ENCODE peak calls at places on chromosomes 16 and 17, in six cellular contexts. K is cardiac fibroblast; P is OCI-LY7; Y is CD8-positive, alpha-beta T cell; W is A549; I is fibroblast of mammary gland. A is an unnamed sample.

GRCh38 chr17:80760501-80760900 is 215.9 kb downstream of the RPTOR start:
- DNase-seq in K (no peak), P (peak), Y (no peak), W (no peak), I (no peak), A (no peak)

GRCh38 chr16:19432429-19432828 is 14.7 kb downstream of the TMC5 start:
- DNase-seq in K (peak), P (no peak), Y (no peak), W (peak), I (no peak), A (no peak)

GRCh38 chr17:71633391-71633849 is 487.4 kb upstream of the SOX9 start:
- DNase-seq in K (peak), P (no peak), Y (no peak), W (peak), I (peak), A (no peak)

GRCh38 chr17:38871247-38871991 is 1.6 kb downstream of the LASP1 start:
- DNase-seq in K (peak), P (peak), Y (peak), W (peak), I (peak), A (no peak)

GRCh38 chr17:45431531-45432404 is 902 bp downstream of the ARHGAP27 start:
- DNase-seq in K (peak), P (peak), Y (peak), W (peak), I (peak), A (no peak)

GRCh38 chr16:28549301-28549899 is 4.3 kb upstream of the SGF29 start:
- DNase-seq in K (peak), P (peak), Y (no peak), W (peak), I (peak), A (no peak)

GRCh38 chr16:54076006-54076504 is 210.5 kb downstream of the IRX3 start:
- DNase-seq in K (no peak), P (no peak), Y (no peak), W (no peak), I (no peak), A (no peak)

GRCh38 chr16:52191533-52192134 is 355.3 kb downstream of the TOX3 start:
- DNase-seq in K (peak), P (peak), Y (peak), W (peak), I (peak), A (peak)

GRCh38 chr16:69055003-69055402 is 50.5 kb upstream of the HAS3 start:
- DNase-seq in K (no peak), P (no peak), Y (no peak), W (no peak), I (no peak), A (no peak)

GRCh38 chr16:1108299-1109252 is 12.5 kb upstream of the C1QTNF8 start:
- DNase-seq in K (no peak), P (no peak), Y (no peak), W (no peak), I (peak), A (no peak)

GRCh38 chr17:354651-355556 is 2.3 kb upstream of the RPH3AL start:
- DNase-seq in K (no peak), P (no peak), Y (no peak), W (no peak), I (no peak), A (no peak)

GRCh38 chr17:6591599-6592158 is 35.3 kb upstream of the PITPNM3 start:
- DNase-seq in K (peak), P (no peak), Y (no peak), W (peak), I (peak), A (no peak)

GRCh38 chr16:67268136-67268579 is 11.2 kb upstream of the PLEKHG4 start:
- DNase-seq in K (peak), P (no peak), Y (no peak), W (no peak), I (peak), A (no peak)

GRCh38 chr16:66275795-66276428 is 90.6 kb upstream of the CDH5 start:
- DNase-seq in K (peak), P (peak), Y (no peak), W (peak), I (peak), A (peak)

GRCh38 chr17:14373587-14374259 is 72.8 kb downstream of the HS3ST3B1 start:
- DNase-seq in K (peak), P (no peak), Y (no peak), W (no peak), I (peak), A (no peak)

GRCh38 chr17:45013021-45013997 is 38.1 kb downstream of the DCAKD start:
- DNase-seq in K (no peak), P (no peak), Y (no peak), W (no peak), I (peak), A (no peak)

GRCh38 chr17:42750730-42751356 is 6.0 kb upstream of the EZH1 start:
- DNase-seq in K (no peak), P (no peak), Y (no peak), W (no peak), I (no peak), A (no peak)

GRCh38 chr16:49651980-49652379 is 203.9 kb downstream of the ZNF423 start:
- DNase-seq in K (no peak), P (no peak), Y (no peak), W (no peak), I (no peak), A (no peak)

GRCh38 chr17:79624658-79625478 is 14.0 kb upstream of the RBFOX3 start:
- DNase-seq in K (no peak), P (no peak), Y (no peak), W (no peak), I (no peak), A (peak)

GRCh38 chr16:4261557-4262172 is 11.2 kb downstream of the TFAP4 start:
- DNase-seq in K (peak), P (peak), Y (peak), W (peak), I (peak), A (peak)

GRCh38 chr17:82037113-82037888 is at the start of gene DCXR:
- DNase-seq in K (peak), P (peak), Y (peak), W (peak), I (peak), A (peak)

GRCh38 chr17:33039874-33040273 is 48.2 kb downstream of the SPACA3 start:
- DNase-seq in K (peak), P (no peak), Y (no peak), W (no peak), I (peak), A (peak)

GRCh38 chr17:75218121-75218520 is 12.6 kb downstream of the NUP85 start:
- DNase-seq in K (no peak), P (no peak), Y (no peak), W (no peak), I (no peak), A (no peak)

GRCh38 chr17:72569193-72569946 is 448.6 kb downstream of the SOX9 start:
- DNase-seq in K (no peak), P (no peak), Y (no peak), W (no peak), I (no peak), A (no peak)

GRCh38 chr17:15351487-15351840 is 10.1 kb upstream of the TEKT3 start:
- DNase-seq in K (no peak), P (no peak), Y (no peak), W (no peak), I (no peak), A (no peak)

GRCh38 chr17:2050246-2050866 is 4.5 kb upstream of the HIC1 start:
- DNase-seq in K (peak), P (peak), Y (peak), W (peak), I (peak), A (peak)

GRCh38 chr17:67942810-67943209 is 53.5 kb downstream of the C17orf58 start:
- DNase-seq in K (peak), P (peak), Y (no peak), W (peak), I (peak), A (no peak)

GRCh38 chr17:69269174-69269998 is 40.8 kb upstream of the ABCA10 start:
- DNase-seq in K (peak), P (no peak), Y (no peak), W (no peak), I (peak), A (no peak)

GRCh38 chr16:57256601-57257395 is 11.7 kb downstream of the ARL2BP start:
- DNase-seq in K (no peak), P (no peak), Y (no peak), W (no peak), I (no peak), A (no peak)

GRCh38 chr17:58991718-58992331 is 114.9 kb downstream of the TRIM37 start:
- DNase-seq in K (peak), P (no peak), Y (no peak), W (no peak), I (no peak), A (no peak)

GRCh38 chr16:13896543-13897182 is 23.3 kb upstream of the ERCC4 start:
- DNase-seq in K (peak), P (peak), Y (no peak), W (no peak), I (peak), A (no peak)
- TF ChIP-seq CTCF in K (peak), P (peak), Y (no peak), W (peak), I (peak), A (peak)

GRCh38 chr16:89489731-89490385 is 503 bp downstream of the ANKRD11 start:
- DNase-seq in K (no peak), P (no peak), Y (no peak), W (no peak), I (no peak), A (no peak)

GRCh38 chr16:89490386-89491237 is at the start of gene ANKRD11:
- DNase-seq in K (peak), P (peak), Y (peak), W (peak), I (peak), A (peak)

GRCh38 chr16:89491974-89492687 is 1.8 kb upstream of the ANKRD11 start:
- DNase-seq in K (no peak), P (no peak), Y (no peak), W (no peak), I (peak), A (no peak)

GRCh38 chr16:89491238-89491869 is 993 bp upstream of the ANKRD11 start:
- DNase-seq in K (peak), P (peak), Y (no peak), W (peak), I (no peak), A (no peak)

GRCh38 chr16:89489040-89489721 is 1.2 kb downstream of the ANKRD11 start:
- DNase-seq in K (peak), P (peak), Y (peak), W (peak), I (peak), A (peak)
- TF ChIP-seq CTCF in K (peak), P (peak), Y (no peak), W (peak), I (peak), A (peak)

GRCh38 chr17:37489197-37490001 is at the start of gene DUSP14:
- DNase-seq in K (peak), P (peak), Y (peak), W (peak), I (peak), A (peak)
- TF ChIP-seq CTCF in K (no peak), P (peak), Y (no peak), W (no peak), I (no peak), A (no peak)

GRCh38 chr17:47850692-47851573 is at the start of gene SP6:
- DNase-seq in K (peak), P (no peak), Y (peak), W (peak), I (peak), A (no peak)

GRCh38 chr17:47851764-47852112 is 775 bp upstream of the SP6 start:
- DNase-seq in K (no peak), P (no peak), Y (no peak), W (no peak), I (no peak), A (no peak)

GRCh38 chr17:47853616-47854015 is 2.7 kb upstream of the SP6 start:
- DNase-seq in K (no peak), P (no peak), Y (no peak), W (no peak), I (no peak), A (no peak)

GRCh38 chr17:47850373-47850691 is 631 bp downstream of the SP6 start:
- DNase-seq in K (no peak), P (no peak), Y (no peak), W (no peak), I (no peak), A (no peak)

DNA sequence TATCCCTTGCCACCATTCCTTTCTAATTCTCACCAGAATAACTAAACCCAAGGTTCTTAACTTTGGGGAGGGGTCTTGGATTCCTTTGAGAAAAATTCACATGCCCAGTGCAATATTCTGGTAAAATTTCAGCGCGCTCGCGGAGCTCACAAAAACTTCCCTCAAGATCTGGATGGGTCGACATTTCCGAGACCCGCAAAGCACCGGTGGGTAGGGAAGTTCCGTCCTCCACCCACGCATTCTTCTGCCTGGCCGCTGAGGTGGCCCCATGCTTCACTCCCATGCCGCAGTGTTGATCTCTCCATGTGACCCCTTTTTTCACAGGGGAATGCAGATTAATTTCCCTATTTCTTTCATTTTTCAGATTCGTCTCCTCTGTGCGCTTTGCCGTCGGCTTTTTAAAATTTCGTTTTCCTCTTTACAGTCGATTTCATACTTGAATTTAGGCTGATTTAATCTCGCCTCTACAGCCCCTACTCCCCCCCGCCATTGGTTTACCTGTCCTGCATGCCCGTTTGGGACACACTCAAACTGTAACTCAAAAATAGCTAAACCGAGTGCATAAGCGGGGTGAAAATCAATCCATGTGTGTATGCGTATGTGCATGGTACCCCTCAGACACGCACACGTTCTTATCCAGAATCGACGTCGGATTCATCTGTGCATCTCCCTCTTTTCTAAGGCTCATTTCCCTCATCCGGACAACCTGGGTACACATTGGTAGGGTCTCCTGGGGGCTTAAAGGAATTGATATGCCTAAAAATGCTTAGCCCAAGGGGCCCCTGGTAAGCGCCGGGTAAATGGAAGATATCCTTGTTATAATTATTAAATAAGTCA is 1.4 kb upstream of the SP6 start:
- DNase-seq in K (no peak), P (no peak), Y (no peak), W (no peak), I (no peak), A (no peak)
- TF ChIP-seq CTCF in K (no peak), P (no peak), Y (no peak), W (no peak), I (no peak), A (no peak)

GRCh38 chr17:19533718-19534561 is at the start of gene SLC47A1:
- DNase-seq in K (peak), P (no peak), Y (no peak), W (peak), I (no peak), A (no peak)
- TF ChIP-seq CTCF in K (no peak), P (no peak), Y (no peak), W (no peak), I (no peak), A (no peak)

GRCh38 chr16:81429045-81429521 is 15.5 kb upstream of the CMIP start:
- DNase-seq in K (peak), P (peak), Y (no peak), W (no peak), I (no peak), A (no peak)
- TF ChIP-seq CTCF in K (peak), P (peak), Y (no peak), W (peak), I (peak), A (peak)

GRCh38 chr16:70473446-70474319 is 19.3 kb downstream of the FCSK start:
- DNase-seq in K (no peak), P (peak), Y (no peak), W (no peak), I (no peak), A (no peak)

GRCh38 chr16:70472786-70473433 is 18.5 kb downstream of the FCSK start:
- DNase-seq in K (no peak), P (no peak), Y (no peak), W (no peak), I (no peak), A (no peak)

GRCh38 chr16:70468776-70469525 is 14.6 kb downstream of the FCSK start:
- DNase-seq in K (no peak), P (no peak), Y (no peak), W (no peak), I (no peak), A (no peak)

GRCh38 chr16:70470141-70470926 is 15.9 kb downstream of the FCSK start:
- DNase-seq in K (no peak), P (no peak), Y (no peak), W (no peak), I (no peak), A (no peak)

GRCh38 chr16:70470927-70471341 is 16.5 kb downstream of the FCSK start:
- DNase-seq in K (peak), P (no peak), Y (no peak), W (peak), I (no peak), A (no peak)
- TF ChIP-seq CTCF in K (peak), P (peak), Y (no peak), W (peak), I (peak), A (peak)

DNA sequence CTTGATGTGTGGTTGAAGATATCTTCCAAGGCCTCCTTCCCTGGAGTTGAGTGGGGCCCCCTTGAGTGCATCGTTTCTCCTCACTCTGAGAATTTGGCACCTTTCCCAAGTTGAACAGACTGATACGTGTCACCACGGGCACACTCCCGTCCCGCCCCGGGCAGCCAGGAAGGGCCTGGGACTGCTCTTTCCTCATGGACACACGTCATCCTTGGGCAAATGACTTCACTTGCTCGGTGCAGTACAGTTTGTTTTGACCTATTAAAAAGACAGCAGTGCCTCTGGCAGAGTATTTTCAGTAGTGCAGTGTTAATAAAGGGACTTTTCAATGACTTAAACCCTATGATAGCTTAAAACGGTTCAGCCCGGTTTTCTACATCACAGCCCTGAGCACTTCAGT is 59.9 kb downstream of the SEC14L1 start:
- DNase-seq in K (peak), P (no peak), Y (no peak), W (no peak), I (peak), A (no peak)
- TF ChIP-seq CTCF in K (no peak), P (no peak), Y (no peak), W (no peak), I (no peak), A (no peak)

GRCh38 chr16:17258848-17259713 is 211.7 kb downstream of the XYLT1 start:
- DNase-seq in K (no peak), P (peak), Y (no peak), W (peak), I (peak), A (no peak)

GRCh38 chr16:17261197-17261858 is 209.4 kb downstream of the XYLT1 start:
- DNase-seq in K (no peak), P (peak), Y (no peak), W (no peak), I (no peak), A (no peak)

GRCh38 chr16:17258077-17258599 is 212.6 kb downstream of the XYLT1 start:
- DNase-seq in K (no peak), P (no peak), Y (no peak), W (no peak), I (no peak), A (no peak)

GRCh38 chr16:17260271-17260849 is 210.4 kb downstream of the XYLT1 start:
- DNase-seq in K (no peak), P (no peak), Y (no peak), W (no peak), I (no peak), A (no peak)

DNA sequence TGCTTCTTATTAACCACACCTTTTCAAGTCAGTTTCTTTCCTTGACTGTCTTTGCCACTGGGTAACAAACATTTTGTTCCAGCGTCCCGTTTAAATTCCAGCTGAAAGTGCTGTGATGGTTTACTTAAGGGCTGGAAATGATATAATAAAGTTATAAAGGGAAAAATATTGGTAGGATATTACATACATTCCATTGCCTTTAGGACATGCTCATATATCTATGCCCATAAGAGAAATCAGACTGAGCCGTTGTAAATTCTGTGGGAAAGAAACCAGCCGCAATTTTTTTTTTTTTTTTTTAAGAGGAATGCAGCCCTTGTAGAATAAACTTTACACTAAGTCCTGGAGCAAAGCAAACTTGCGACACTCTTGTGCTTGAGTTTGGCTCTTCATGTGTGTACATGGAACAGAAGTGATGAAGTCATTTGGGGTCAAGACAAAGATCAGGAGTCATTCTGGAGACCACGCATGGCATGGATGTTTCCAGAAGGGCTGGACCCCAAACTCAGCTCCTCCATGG is 210.9 kb downstream of the XYLT1 start:
- DNase-seq in K (no peak), P (no peak), Y (no peak), W (no peak), I (peak), A (no peak)
- TF ChIP-seq CTCF in K (no peak), P (no peak), Y (no peak), W (no peak), I (no peak), A (no peak)

DNA sequence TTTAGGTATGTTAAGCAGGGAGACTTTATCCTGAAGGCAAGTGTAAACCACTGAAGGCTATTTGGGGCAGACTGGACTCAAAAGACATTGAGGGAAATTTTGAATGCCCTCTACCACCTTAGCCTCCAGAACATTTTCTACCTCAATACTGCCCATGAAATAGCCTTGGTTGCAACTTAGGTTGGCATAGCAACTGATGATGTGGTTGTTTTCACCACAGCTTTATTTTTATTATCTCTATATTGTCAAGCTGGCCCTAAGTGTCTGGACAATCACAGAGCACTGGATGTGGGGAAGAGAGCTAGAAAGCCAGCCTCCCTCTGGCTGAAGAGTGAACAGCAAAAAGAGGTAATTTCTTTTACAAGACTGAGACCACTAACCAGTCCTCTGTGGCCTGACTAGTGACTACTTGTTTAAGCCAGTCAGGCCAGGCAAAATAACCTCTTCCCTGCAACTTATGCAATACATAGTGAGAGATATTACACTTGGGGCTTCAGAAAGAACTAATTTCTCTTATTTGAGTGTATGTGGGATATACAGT is 159.6 kb downstream of the HS3ST2 start:
- DNase-seq in K (no peak), P (no peak), Y (no peak), W (no peak), I (no peak), A (no peak)
- TF ChIP-seq CTCF in K (no peak), P (no peak), Y (no peak), W (no peak), I (no peak), A (no peak)